ENCODE peak calls at places on chromosomes 5 and 9, in nine cellular contexts. One of them, this sample, is unnamed.

GRCh38 chr5:169874626-169875025 is 105.7 kb downstream of the INSYN2B start:
- DNase-seq in Peyer's patch: no peak
- DNase-seq in H7: no peak
- DNase-seq in AG04450: no peak
- DNase-seq in prostate gland: no peak
- DNase-seq in neuronal stem cell: no peak
- DNase-seq in WERI-Rb-1: no peak
- DNase-seq in astrocyte: no peak
- DNase-seq in GM23248: peak; percentile 59
- DNase-seq in this sample: no peak

GRCh38 chr5:81633916-81634315 is 117.0 kb downstream of the SSBP2 start:
- DNase-seq in astrocyte: no peak
- DNase-seq in Peyer's patch: no peak
- DNase-seq in neuronal stem cell: no peak
- DNase-seq in WERI-Rb-1: no peak
- DNase-seq in H7: no peak
- DNase-seq in GM23248: no peak
- DNase-seq in prostate gland: no peak
- DNase-seq in AG04450: no peak
- DNase-seq in this sample: no peak

GRCh38 chr5:33010851-33011250 is 299.7 kb downstream of the NPR3 start:
- DNase-seq in astrocyte: no peak
- DNase-seq in H7: no peak
- DNase-seq in Peyer's patch: no peak
- DNase-seq in GM23248: peak; percentile 59
- DNase-seq in AG04450: no peak
- DNase-seq in neuronal stem cell: no peak
- DNase-seq in WERI-Rb-1: no peak
- DNase-seq in prostate gland: no peak
- DNase-seq in this sample: no peak

GRCh38 chr9:78115073-78115472 is 83.5 kb upstream of the GNAQ start:
- DNase-seq in Peyer's patch: no peak
- DNase-seq in WERI-Rb-1: no peak
- DNase-seq in astrocyte: no peak
- DNase-seq in AG04450: no peak
- DNase-seq in prostate gland: no peak
- DNase-seq in H7: peak; percentile 31
- DNase-seq in neuronal stem cell: no peak
- DNase-seq in GM23248: peak; percentile 19
- DNase-seq in this sample: no peak

GRCh38 chr9:134340475-134341186 is 14.4 kb downstream of the RXRA start:
- DNase-seq in astrocyte: no peak
- DNase-seq in GM23248: no peak
- DNase-seq in neuronal stem cell: no peak
- DNase-seq in Peyer's patch: no peak
- DNase-seq in H7: no peak
- DNase-seq in prostate gland: no peak
- DNase-seq in WERI-Rb-1: no peak
- DNase-seq in AG04450: no peak
- DNase-seq in this sample: no peak

GRCh38 chr9:77896269-77897245 is 135.1 kb downstream of the GNAQ start:
- DNase-seq in GM23248: no peak
- DNase-seq in AG04450: no peak
- DNase-seq in WERI-Rb-1: no peak
- DNase-seq in H7: no peak
- DNase-seq in neuronal stem cell: no peak
- DNase-seq in prostate gland: no peak
- DNase-seq in astrocyte: no peak
- DNase-seq in Peyer's patch: no peak
- DNase-seq in this sample: no peak

GRCh38 chr5:78809444-78809843 is 160.9 kb upstream of the LHFPL2 start:
- DNase-seq in astrocyte: no peak
- DNase-seq in H7: no peak
- DNase-seq in WERI-Rb-1: no peak
- DNase-seq in neuronal stem cell: no peak
- DNase-seq in GM23248: no peak
- DNase-seq in AG04450: no peak
- DNase-seq in Peyer's patch: no peak
- DNase-seq in prostate gland: no peak
- DNase-seq in this sample: no peak

GRCh38 chr9:135230386-135230765 is 142.9 kb downstream of the OLFM1 start:
- DNase-seq in prostate gland: no peak
- DNase-seq in Peyer's patch: no peak
- DNase-seq in AG04450: no peak
- DNase-seq in WERI-Rb-1: no peak
- DNase-seq in neuronal stem cell: no peak
- DNase-seq in astrocyte: no peak
- DNase-seq in H7: no peak
- DNase-seq in GM23248: no peak
- DNase-seq in this sample: no peak

GRCh38 chr5:157818368-157818767 is 40.6 kb downstream of the CLINT1 start:
- DNase-seq in Peyer's patch: no peak
- DNase-seq in AG04450: no peak
- DNase-seq in GM23248: no peak
- DNase-seq in prostate gland: no peak
- DNase-seq in H7: no peak
- DNase-seq in WERI-Rb-1: no peak
- DNase-seq in neuronal stem cell: no peak
- DNase-seq in astrocyte: no peak
- DNase-seq in this sample: no peak

GRCh38 chr5:172979778-172980177 is 3.8 kb upstream of the ATP6V0E1 start:
- DNase-seq in H7: no peak
- DNase-seq in Peyer's patch: no peak
- DNase-seq in GM23248: peak; percentile 67
- DNase-seq in AG04450: no peak
- DNase-seq in WERI-Rb-1: no peak
- DNase-seq in neuronal stem cell: no peak
- DNase-seq in astrocyte: peak; percentile 29
- DNase-seq in prostate gland: no peak
- DNase-seq in this sample: no peak

GRCh38 chr9:91960367-91960766 is 10.3 kb upstream of the ROR2 start:
- DNase-seq in astrocyte: no peak
- DNase-seq in prostate gland: no peak
- DNase-seq in Peyer's patch: no peak
- DNase-seq in WERI-Rb-1: no peak
- DNase-seq in H7: no peak
- DNase-seq in neuronal stem cell: no peak
- DNase-seq in AG04450: no peak
- DNase-seq in GM23248: no peak
- DNase-seq in this sample: no peak

GRCh38 chr9:86637515-86637914 is 283.3 kb upstream of the TUT7 start:
- DNase-seq in prostate gland: peak; percentile 13
- DNase-seq in astrocyte: peak; percentile 12
- DNase-seq in GM23248: peak; percentile 43
- DNase-seq in WERI-Rb-1: peak; percentile 27
- DNase-seq in H7: peak; percentile 67
- DNase-seq in Peyer's patch: no peak
- DNase-seq in neuronal stem cell: peak; percentile 89
- DNase-seq in AG04450: no peak
- DNase-seq in this sample: no peak

GRCh38 chr9:78668148-78668825 is 371.4 kb downstream of the PSAT1 start:
- DNase-seq in astrocyte: peak; percentile 22
- DNase-seq in Peyer's patch: no peak
- DNase-seq in GM23248: no peak
- DNase-seq in AG04450: no peak
- DNase-seq in neuronal stem cell: no peak
- DNase-seq in WERI-Rb-1: no peak
- DNase-seq in H7: no peak
- DNase-seq in prostate gland: no peak
- DNase-seq in this sample: no peak

GRCh38 chr9:75101004-75101601 is 12.8 kb downstream of the OSTF1 start:
- DNase-seq in H7: no peak
- DNase-seq in prostate gland: no peak
- DNase-seq in Peyer's patch: no peak
- DNase-seq in WERI-Rb-1: no peak
- DNase-seq in neuronal stem cell: no peak
- DNase-seq in AG04450: no peak
- DNase-seq in astrocyte: no peak
- DNase-seq in GM23248: no peak
- DNase-seq in this sample: no peak

GRCh38 chr5:95962785-95963184 is 1.1 kb upstream of the ELL2 start:
- DNase-seq in astrocyte: no peak
- DNase-seq in WERI-Rb-1: peak; percentile 12
- DNase-seq in GM23248: no peak
- DNase-seq in neuronal stem cell: no peak
- DNase-seq in AG04450: no peak
- DNase-seq in H7: peak; percentile 38
- DNase-seq in Peyer's patch: peak; percentile 60
- DNase-seq in prostate gland: no peak
- DNase-seq in this sample: peak; percentile 58

GRCh38 chr9:136984464-136985026 is 1.8 kb downstream of the LCNL1 start:
- DNase-seq in neuronal stem cell: no peak
- DNase-seq in AG04450: no peak
- DNase-seq in GM23248: no peak
- DNase-seq in H7: no peak
- DNase-seq in astrocyte: no peak
- DNase-seq in WERI-Rb-1: no peak
- DNase-seq in prostate gland: no peak
- DNase-seq in Peyer's patch: no peak
- DNase-seq in this sample: no peak

GRCh38 chr9:19030899-19031298 is 2.1 kb downstream of the SAXO1 start:
- DNase-seq in GM23248: peak; percentile 76
- DNase-seq in AG04450: no peak
- DNase-seq in Peyer's patch: no peak
- DNase-seq in WERI-Rb-1: no peak
- DNase-seq in H7: no peak
- DNase-seq in neuronal stem cell: no peak
- DNase-seq in astrocyte: no peak
- DNase-seq in prostate gland: no peak
- DNase-seq in this sample: no peak

DNA sequence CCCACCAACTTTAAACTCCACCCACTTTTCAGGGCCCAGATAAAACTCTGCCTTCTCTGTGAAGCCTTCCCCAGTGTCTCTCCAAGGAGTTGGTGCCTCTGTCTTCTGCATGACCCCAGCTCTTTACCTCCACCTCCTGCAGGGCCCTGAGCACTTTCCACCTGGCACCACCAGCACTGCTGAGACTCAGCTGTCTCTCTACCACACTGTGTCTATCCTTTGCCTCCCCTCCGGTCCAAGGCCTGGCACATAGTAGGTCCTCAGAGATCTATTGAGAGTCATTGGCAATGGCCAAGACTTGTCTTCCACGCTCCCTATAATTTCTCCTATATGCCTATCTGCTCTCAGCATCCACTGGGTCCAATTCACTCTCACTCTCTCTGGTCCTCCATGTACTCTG is 12.9 kb upstream of the GABBR2 start:
- DNase-seq in GM23248: no peak
- DNase-seq in H7: no peak
- DNase-seq in AG04450: no peak
- DNase-seq in neuronal stem cell: no peak
- DNase-seq in astrocyte: no peak
- DNase-seq in prostate gland: no peak
- DNase-seq in WERI-Rb-1: no peak
- DNase-seq in Peyer's patch: no peak
- DNase-seq in this sample: no peak
- H3K27me3 ChIP-seq in GM23248: peaks cover 24% of the 10 kb centered on the region
- H3K27me3 ChIP-seq in H7: peaks cover 3% of the 10 kb centered on the region
- H3K27me3 ChIP-seq in AG04450: peaks cover 35% of the 10 kb centered on the region
- H3K27me3 ChIP-seq in neuronal stem cell: no peaks in the 10 kb centered on the region
- H3K27me3 ChIP-seq in astrocyte: peaks cover 23% of the 10 kb centered on the region
- H3K27me3 ChIP-seq in prostate gland: peaks cover 4% of the 10 kb centered on the region
- H3K27me3 ChIP-seq in WERI-Rb-1: no peaks in the 10 kb centered on the region
- H3K27me3 ChIP-seq in Peyer's patch: no peaks in the 10 kb centered on the region
- H3K27me3 ChIP-seq in this sample: no peaks in the 10 kb centered on the region

DNA sequence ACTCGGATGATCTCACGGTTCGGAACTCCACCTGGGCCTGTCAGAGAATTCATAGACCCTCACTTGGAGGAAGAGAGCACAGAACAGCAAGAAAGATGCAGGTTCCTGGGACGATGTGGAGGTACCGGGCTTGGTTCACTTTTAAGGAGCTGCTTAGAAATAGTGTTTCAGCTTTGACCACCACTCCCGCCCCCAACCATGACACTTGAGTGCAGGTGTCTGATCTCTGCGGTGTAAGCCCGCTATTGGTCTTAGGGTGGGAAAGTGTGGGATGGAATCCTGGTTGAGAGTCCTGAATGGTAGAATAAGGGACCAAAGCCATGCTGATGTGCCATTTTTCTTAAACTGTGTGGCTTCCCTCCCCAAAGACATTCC is 97.2 kb upstream of the LMX1B start:
- DNase-seq in astrocyte: no peak
- DNase-seq in WERI-Rb-1: no peak
- DNase-seq in GM23248: no peak
- DNase-seq in H7: peak; percentile 48
- DNase-seq in AG04450: no peak
- DNase-seq in neuronal stem cell: no peak
- DNase-seq in prostate gland: no peak
- DNase-seq in Peyer's patch: no peak
- DNase-seq in this sample: no peak
- H3K27me3 ChIP-seq in astrocyte: peaks cover 47% of the 10 kb centered on the region
- H3K27me3 ChIP-seq in WERI-Rb-1: no peaks in the 10 kb centered on the region
- H3K27me3 ChIP-seq in GM23248: peaks cover 9% of the 10 kb centered on the region
- H3K27me3 ChIP-seq in H7: peaks cover 6% of the 10 kb centered on the region
- H3K27me3 ChIP-seq in AG04450: peaks cover 39% of the 10 kb centered on the region
- H3K27me3 ChIP-seq in neuronal stem cell: peaks cover 4% of the 10 kb centered on the region
- H3K27me3 ChIP-seq in prostate gland: peaks cover 22% of the 10 kb centered on the region
- H3K27me3 ChIP-seq in Peyer's patch: no peaks in the 10 kb centered on the region
- H3K27me3 ChIP-seq in this sample: no peaks in the 10 kb centered on the region

DNA sequence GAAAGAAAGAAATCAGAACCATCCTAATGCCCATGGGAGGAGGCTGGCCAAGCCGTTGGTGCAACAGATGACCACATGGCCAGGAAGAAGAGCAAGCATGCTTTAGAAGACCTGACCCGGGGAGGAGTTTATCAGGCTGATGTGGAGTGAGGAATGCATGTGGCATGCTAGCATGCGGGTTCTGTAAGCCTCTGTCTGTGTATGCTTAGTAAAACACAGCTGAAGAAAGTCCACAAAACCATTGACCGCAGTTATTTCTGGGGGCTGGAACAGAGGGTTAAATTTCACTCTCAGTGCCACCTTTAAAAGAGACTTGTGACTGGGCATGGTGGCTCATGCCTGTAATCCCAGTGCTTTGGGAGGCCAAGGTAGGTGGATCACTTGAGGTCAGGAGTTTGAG is 19.1 kb downstream of the GFI1B start:
- DNase-seq in Peyer's patch: no peak
- DNase-seq in AG04450: peak; percentile 32
- DNase-seq in H7: peak; percentile 25
- DNase-seq in GM23248: peak; percentile 53
- DNase-seq in WERI-Rb-1: no peak
- DNase-seq in prostate gland: no peak
- DNase-seq in neuronal stem cell: no peak
- DNase-seq in astrocyte: peak; percentile 34
- DNase-seq in this sample: peak; percentile 36
- H3K27me3 ChIP-seq in Peyer's patch: no peaks in the 10 kb centered on the region
- H3K27me3 ChIP-seq in AG04450: peaks cover 60% of the 10 kb centered on the region
- H3K27me3 ChIP-seq in H7: peaks cover 5% of the 10 kb centered on the region
- H3K27me3 ChIP-seq in GM23248: peaks cover 19% of the 10 kb centered on the region
- H3K27me3 ChIP-seq in WERI-Rb-1: no peaks in the 10 kb centered on the region
- H3K27me3 ChIP-seq in prostate gland: peaks cover 2% of the 10 kb centered on the region
- H3K27me3 ChIP-seq in neuronal stem cell: no peaks in the 10 kb centered on the region
- H3K27me3 ChIP-seq in astrocyte: peaks cover 16% of the 10 kb centered on the region
- H3K27me3 ChIP-seq in this sample: no peaks in the 10 kb centered on the region

DNA sequence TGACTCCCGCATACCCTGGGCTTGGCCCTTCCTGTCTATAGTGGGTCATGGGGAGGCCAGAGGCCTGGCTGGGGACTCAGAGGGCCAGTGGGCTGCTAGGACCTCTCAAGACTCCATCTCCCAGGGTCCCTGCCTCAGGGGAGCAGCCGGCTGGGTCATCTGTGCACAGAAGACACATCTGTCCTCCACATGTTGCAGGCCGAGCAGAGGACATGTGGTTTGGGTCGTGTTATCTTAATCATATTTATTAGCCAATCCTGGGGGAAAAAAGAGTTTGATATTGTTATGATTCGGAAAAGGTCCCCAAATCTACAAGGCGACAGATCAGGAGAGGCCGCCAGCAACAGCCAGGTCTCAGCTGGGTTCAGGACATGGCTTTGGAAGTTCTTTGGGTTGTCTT is 14.4 kb downstream of the LMX1B start:
- DNase-seq in WERI-Rb-1: no peak
- DNase-seq in neuronal stem cell: no peak
- DNase-seq in Peyer's patch: no peak
- DNase-seq in H7: no peak
- DNase-seq in prostate gland: no peak
- DNase-seq in GM23248: no peak
- DNase-seq in AG04450: no peak
- DNase-seq in astrocyte: no peak
- DNase-seq in this sample: no peak
- H3K27me3 ChIP-seq in WERI-Rb-1: peaks cover 45% of the 10 kb centered on the region
- H3K27me3 ChIP-seq in neuronal stem cell: peaks cover 95% of the 10 kb centered on the region
- H3K27me3 ChIP-seq in Peyer's patch: no peaks in the 10 kb centered on the region
- H3K27me3 ChIP-seq in H7: peaks cover 90% of the 10 kb centered on the region
- H3K27me3 ChIP-seq in prostate gland: peaks cover 45% of the 10 kb centered on the region
- H3K27me3 ChIP-seq in GM23248: peaks cover 38% of the 10 kb centered on the region
- H3K27me3 ChIP-seq in AG04450: peaks cover 86% of the 10 kb centered on the region
- H3K27me3 ChIP-seq in astrocyte: peaks cover 75% of the 10 kb centered on the region
- H3K27me3 ChIP-seq in this sample: no peaks in the 10 kb centered on the region